ENCODE peak calls at places on chromosomes 13 and 19, in six cellular contexts. One of them, this sample, is unnamed.

GRCh38 chr19:15159251-15159650 is 41.5 kb downstream of the NOTCH3 start:
- DNase-seq in fibroblast of lung: peak
- DNase-seq in osteoblast: peak
- DNase-seq in HepG2: no peak
- DNase-seq in trophoblast cell: no peak
- DNase-seq in astrocyte: no peak
- DNase-seq in this sample: peak

GRCh38 chr19:50496189-50497029 is 14.6 kb downstream of the JOSD2 start:
- DNase-seq in fibroblast of lung: no peak
- DNase-seq in HepG2: peak
- DNase-seq in trophoblast cell: no peak
- DNase-seq in astrocyte: no peak
- DNase-seq in osteoblast: no peak
- DNase-seq in this sample: no peak

GRCh38 chr19:3642987-3643386 is 16.4 kb upstream of the CACTIN start:
- DNase-seq in HepG2: no peak
- DNase-seq in osteoblast: no peak
- DNase-seq in trophoblast cell: peak
- DNase-seq in fibroblast of lung: no peak
- DNase-seq in astrocyte: no peak
- DNase-seq in this sample: peak

GRCh38 chr13:41145136-41145908 is 12.7 kb upstream of the KBTBD6 start:
- DNase-seq in fibroblast of lung: peak
- DNase-seq in astrocyte: peak
- DNase-seq in HepG2: no peak
- DNase-seq in trophoblast cell: peak
- DNase-seq in osteoblast: no peak
- DNase-seq in this sample: no peak

GRCh38 chr19:23823952-23824389 is 65.3 kb upstream of the ZNF681 start:
- DNase-seq in HepG2: peak
- DNase-seq in osteoblast: no peak
- DNase-seq in fibroblast of lung: peak
- DNase-seq in astrocyte: no peak
- DNase-seq in trophoblast cell: peak
- DNase-seq in this sample: peak

GRCh38 chr19:45446295-45446694 is 21.5 kb upstream of the FOSB start:
- DNase-seq in osteoblast: peak
- DNase-seq in trophoblast cell: peak
- DNase-seq in fibroblast of lung: peak
- DNase-seq in HepG2: peak
- DNase-seq in astrocyte: no peak
- DNase-seq in this sample: peak

GRCh38 chr19:19696386-19696785 is 27.7 kb downstream of the ZNF101 start:
- DNase-seq in osteoblast: no peak
- DNase-seq in astrocyte: no peak
- DNase-seq in trophoblast cell: no peak
- DNase-seq in fibroblast of lung: no peak
- DNase-seq in HepG2: no peak
- DNase-seq in this sample: no peak

GRCh38 chr19:10339380-10339960 is at the start of gene ICAM3:
- DNase-seq in trophoblast cell: no peak
- DNase-seq in HepG2: no peak
- DNase-seq in osteoblast: peak
- DNase-seq in astrocyte: no peak
- DNase-seq in fibroblast of lung: no peak
- DNase-seq in this sample: peak

GRCh38 chr19:36514012-36514612 is 14.0 kb downstream of the ZNF260 start:
- DNase-seq in trophoblast cell: no peak
- DNase-seq in astrocyte: no peak
- DNase-seq in fibroblast of lung: peak
- DNase-seq in osteoblast: no peak
- DNase-seq in HepG2: no peak
- DNase-seq in this sample: no peak

GRCh38 chr13:41699759-41700158 is 242.4 kb downstream of the RGCC start:
- DNase-seq in astrocyte: no peak
- DNase-seq in HepG2: no peak
- DNase-seq in trophoblast cell: no peak
- DNase-seq in osteoblast: no peak
- DNase-seq in fibroblast of lung: no peak
- DNase-seq in this sample: no peak

GRCh38 chr13:110300090-110300815 is 6.7 kb downstream of the COL4A1 start:
- DNase-seq in osteoblast: no peak
- DNase-seq in trophoblast cell: no peak
- DNase-seq in astrocyte: no peak
- DNase-seq in HepG2: no peak
- DNase-seq in fibroblast of lung: peak
- DNase-seq in this sample: no peak

GRCh38 chr13:99065250-99066015 is 87.6 kb upstream of the DOCK9 start:
- DNase-seq in fibroblast of lung: no peak
- DNase-seq in HepG2: no peak
- DNase-seq in astrocyte: no peak
- DNase-seq in osteoblast: no peak
- DNase-seq in trophoblast cell: no peak
- DNase-seq in this sample: no peak

GRCh38 chr13:46197299-46197975 is 14.3 kb upstream of the LRRC63 start:
- DNase-seq in fibroblast of lung: no peak
- DNase-seq in osteoblast: no peak
- DNase-seq in trophoblast cell: peak
- DNase-seq in HepG2: no peak
- DNase-seq in astrocyte: no peak
- DNase-seq in this sample: peak

GRCh38 chr13:45238945-45239795 is 38.3 kb upstream of the KCTD4 start:
- DNase-seq in astrocyte: peak
- DNase-seq in trophoblast cell: peak
- DNase-seq in fibroblast of lung: peak
- DNase-seq in osteoblast: peak
- DNase-seq in HepG2: no peak
- DNase-seq in this sample: no peak

GRCh38 chr19:16834747-16835146 is 5.5 kb downstream of the SIN3B start:
- DNase-seq in trophoblast cell: no peak
- DNase-seq in HepG2: no peak
- DNase-seq in fibroblast of lung: no peak
- DNase-seq in astrocyte: peak
- DNase-seq in osteoblast: no peak
- DNase-seq in this sample: no peak

GRCh38 chr19:18948075-18948975 is 7.3 kb upstream of the HOMER3 start:
- DNase-seq in osteoblast: peak
- DNase-seq in fibroblast of lung: no peak
- DNase-seq in trophoblast cell: peak
- DNase-seq in HepG2: no peak
- DNase-seq in astrocyte: no peak
- DNase-seq in this sample: no peak

GRCh38 chr13:43297967-43298366 is 274.6 kb downstream of the DNAJC15 start:
- DNase-seq in osteoblast: no peak
- DNase-seq in HepG2: no peak
- DNase-seq in fibroblast of lung: no peak
- DNase-seq in trophoblast cell: peak
- DNase-seq in astrocyte: no peak
- DNase-seq in this sample: no peak

GRCh38 chr13:60230593-60230992 is 66.9 kb upstream of the DIAPH3 start:
- DNase-seq in HepG2: no peak
- DNase-seq in trophoblast cell: peak
- DNase-seq in osteoblast: no peak
- DNase-seq in astrocyte: peak
- DNase-seq in fibroblast of lung: peak
- DNase-seq in this sample: no peak

GRCh38 chr19:10985502-10985901 is 24.7 kb downstream of the SMARCA4 start:
- DNase-seq in astrocyte: no peak
- DNase-seq in trophoblast cell: no peak
- DNase-seq in HepG2: no peak
- DNase-seq in osteoblast: peak
- DNase-seq in fibroblast of lung: no peak
- DNase-seq in this sample: no peak

GRCh38 chr19:20078696-20079095 is 896 bp downstream of the ZNF90 start:
- DNase-seq in osteoblast: peak
- DNase-seq in HepG2: no peak
- DNase-seq in trophoblast cell: peak
- DNase-seq in fibroblast of lung: peak
- DNase-seq in astrocyte: peak
- DNase-seq in this sample: no peak

GRCh38 chr19:48683349-48683748 is 10.5 kb upstream of the NTN5 start:
- DNase-seq in fibroblast of lung: peak
- DNase-seq in HepG2: no peak
- DNase-seq in trophoblast cell: peak
- DNase-seq in astrocyte: peak
- DNase-seq in osteoblast: peak
- DNase-seq in this sample: no peak

GRCh38 chr19:30224689-30225606 is 147.2 kb upstream of the ZNF536 start:
- DNase-seq in fibroblast of lung: peak
- DNase-seq in osteoblast: peak
- DNase-seq in astrocyte: no peak
- DNase-seq in HepG2: no peak
- DNase-seq in trophoblast cell: no peak
- DNase-seq in this sample: no peak

GRCh38 chr19:31232220-31232619 is 117.0 kb downstream of the TSHZ3 start:
- DNase-seq in HepG2: no peak
- DNase-seq in fibroblast of lung: peak
- DNase-seq in osteoblast: no peak
- DNase-seq in astrocyte: peak
- DNase-seq in trophoblast cell: no peak
- DNase-seq in this sample: no peak
- H2AFZ ChIP-seq in HepG2: no peak
- H2AFZ ChIP-seq in fibroblast of lung: no peak
- H2AFZ ChIP-seq in osteoblast: peak
- H2AFZ ChIP-seq in astrocyte: no peak
- H2AFZ ChIP-seq in trophoblast cell: no peak
- H2AFZ ChIP-seq in this sample: no peak

DNA sequence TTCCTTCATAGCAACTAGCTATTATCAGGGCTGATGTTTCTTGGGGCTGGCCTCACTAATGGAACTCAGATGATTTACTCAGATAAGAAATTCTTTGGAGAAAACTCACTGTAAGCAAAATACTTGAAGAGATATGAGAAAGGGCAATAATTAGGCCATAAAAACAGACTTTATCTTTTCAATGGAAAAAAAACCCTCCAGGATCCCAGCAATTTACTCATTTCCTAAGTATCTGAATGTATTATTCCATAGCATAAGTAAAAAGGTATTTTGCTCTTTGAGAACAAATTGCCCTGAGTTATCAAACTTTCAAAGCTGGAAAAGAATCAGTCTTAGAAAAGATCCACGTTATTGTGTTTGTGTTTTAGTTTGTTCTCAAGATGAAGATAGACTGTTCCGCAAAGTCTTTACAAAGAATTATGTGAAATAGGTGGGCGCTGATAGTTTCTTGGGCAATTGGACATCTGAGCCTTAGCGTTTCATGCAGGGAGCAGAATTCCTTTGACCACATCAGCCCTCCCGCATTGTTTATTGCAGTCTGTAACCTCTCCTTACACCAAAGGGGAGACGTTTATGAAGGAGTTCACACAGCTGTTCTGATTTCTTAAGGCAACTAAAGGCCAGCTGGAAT is 29.1 kb upstream of the CSNK1A1L start:
- DNase-seq in astrocyte: peak
- DNase-seq in trophoblast cell: peak
- DNase-seq in fibroblast of lung: peak
- DNase-seq in HepG2: no peak
- DNase-seq in osteoblast: no peak
- DNase-seq in this sample: no peak
- H2AFZ ChIP-seq in astrocyte: no peak
- H2AFZ ChIP-seq in trophoblast cell: no peak
- H2AFZ ChIP-seq in fibroblast of lung: no peak
- H2AFZ ChIP-seq in HepG2: no peak
- H2AFZ ChIP-seq in osteoblast: no peak
- H2AFZ ChIP-seq in this sample: no peak

GRCh38 chr19:1104452-1105216 is 840 bp downstream of the GPX4 start:
- DNase-seq in osteoblast: peak
- DNase-seq in trophoblast cell: peak
- DNase-seq in astrocyte: peak
- DNase-seq in fibroblast of lung: peak
- DNase-seq in HepG2: peak
- DNase-seq in this sample: peak
- H2AFZ ChIP-seq in osteoblast: no peak
- H2AFZ ChIP-seq in trophoblast cell: no peak
- H2AFZ ChIP-seq in astrocyte: no peak
- H2AFZ ChIP-seq in fibroblast of lung: no peak
- H2AFZ ChIP-seq in HepG2: no peak
- H2AFZ ChIP-seq in this sample: no peak

GRCh38 chr13:113064000-113064533 is 41.5 kb upstream of the F7 start:
- DNase-seq in fibroblast of lung: no peak
- DNase-seq in HepG2: no peak
- DNase-seq in astrocyte: no peak
- DNase-seq in trophoblast cell: no peak
- DNase-seq in osteoblast: no peak
- DNase-seq in this sample: no peak
- H2AFZ ChIP-seq in fibroblast of lung: no peak
- H2AFZ ChIP-seq in HepG2: no peak
- H2AFZ ChIP-seq in astrocyte: peak
- H2AFZ ChIP-seq in trophoblast cell: no peak
- H2AFZ ChIP-seq in osteoblast: no peak
- H2AFZ ChIP-seq in this sample: no peak

DNA sequence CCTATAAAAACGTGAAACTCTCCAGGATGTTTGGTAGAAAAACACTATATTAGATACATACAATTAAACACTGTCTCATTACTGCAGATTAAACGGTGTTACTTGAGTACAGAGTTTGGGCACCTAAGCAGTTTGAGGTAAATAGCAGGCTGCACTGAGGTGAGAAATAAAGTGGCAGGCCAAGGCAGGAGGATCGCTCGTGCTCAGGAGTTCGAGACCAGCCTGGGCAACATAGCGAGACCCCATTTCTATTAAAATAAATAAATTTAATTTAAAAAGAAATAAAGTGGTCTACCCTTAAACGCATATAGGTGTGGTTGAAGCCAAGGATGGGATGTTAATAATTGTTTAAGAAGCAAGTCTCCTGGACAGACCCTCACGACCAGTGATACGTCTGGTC is 1.2 kb downstream of the PSPC1 start:
- DNase-seq in osteoblast: peak
- DNase-seq in astrocyte: no peak
- DNase-seq in trophoblast cell: peak
- DNase-seq in fibroblast of lung: peak
- DNase-seq in HepG2: no peak
- DNase-seq in this sample: peak
- H2AFZ ChIP-seq in osteoblast: no peak
- H2AFZ ChIP-seq in astrocyte: no peak
- H2AFZ ChIP-seq in trophoblast cell: no peak
- H2AFZ ChIP-seq in fibroblast of lung: no peak
- H2AFZ ChIP-seq in HepG2: no peak
- H2AFZ ChIP-seq in this sample: no peak

GRCh38 chr19:32421589-32422361 is 16.2 kb downstream of the DPY19L3 start:
- DNase-seq in trophoblast cell: peak
- DNase-seq in astrocyte: no peak
- DNase-seq in HepG2: no peak
- DNase-seq in osteoblast: no peak
- DNase-seq in fibroblast of lung: no peak
- DNase-seq in this sample: peak
- H2AFZ ChIP-seq in trophoblast cell: no peak
- H2AFZ ChIP-seq in astrocyte: no peak
- H2AFZ ChIP-seq in HepG2: no peak
- H2AFZ ChIP-seq in osteoblast: no peak
- H2AFZ ChIP-seq in fibroblast of lung: no peak
- H2AFZ ChIP-seq in this sample: no peak